ENCODE peak calls at places on chromosomes 7 and 10, in eight cellular contexts. One of them, this sample, is unnamed.
A peak's percentile ranks its signal among the peaks of the same experiment; 100 is the strongest.

GRCh38 chr7:7773334-7774308 is 55.2 kb upstream of the RPA3 start:
- DNase-seq in SK-N-SH: no peak
- DNase-seq in HCT116: no peak
- DNase-seq in K562: no peak
- DNase-seq in A549: no peak
- DNase-seq in H1: no peak
- DNase-seq in GM12878: peak; percentile 47
- DNase-seq in NB4: no peak
- DNase-seq in this sample: no peak

GRCh38 chr7:24540956-24541355 is 32.3 kb upstream of the PALS2 start:
- DNase-seq in SK-N-SH: no peak
- DNase-seq in HCT116: no peak
- DNase-seq in H1: no peak
- DNase-seq in GM12878: no peak
- DNase-seq in A549: no peak
- DNase-seq in K562: no peak
- DNase-seq in NB4: no peak
- DNase-seq in this sample: no peak

GRCh38 chr10:120077707-120078492 is 185.4 kb downstream of the SEC23IP start:
- DNase-seq in GM12878: peak; percentile 9
- DNase-seq in NB4: peak; percentile 41
- DNase-seq in SK-N-SH: no peak
- DNase-seq in A549: no peak
- DNase-seq in K562: no peak
- DNase-seq in HCT116: no peak
- DNase-seq in H1: no peak
- DNase-seq in this sample: peak; percentile 26

GRCh38 chr7:47435889-47436312 is 146.0 kb downstream of the TNS3 start:
- DNase-seq in NB4: peak; percentile 78
- DNase-seq in HCT116: peak; percentile 70
- DNase-seq in GM12878: no peak
- DNase-seq in H1: no peak
- DNase-seq in K562: peak; percentile 31
- DNase-seq in SK-N-SH: peak; percentile 79
- DNase-seq in A549: peak; percentile 62
- DNase-seq in this sample: peak; percentile 58

GRCh38 chr7:150803161-150803860 is 2.7 kb downstream of the TMEM176A start:
- DNase-seq in HCT116: no peak
- DNase-seq in GM12878: no peak
- DNase-seq in H1: no peak
- DNase-seq in SK-N-SH: no peak
- DNase-seq in NB4: peak; percentile 61
- DNase-seq in A549: no peak
- DNase-seq in K562: no peak
- DNase-seq in this sample: no peak

GRCh38 chr7:74284781-74285259 is 4.4 kb upstream of the CLIP2 start:
- DNase-seq in GM12878: peak; percentile 80
- DNase-seq in HCT116: no peak
- DNase-seq in K562: no peak
- DNase-seq in A549: peak; percentile 79
- DNase-seq in H1: no peak
- DNase-seq in NB4: peak; percentile 53
- DNase-seq in SK-N-SH: no peak
- DNase-seq in this sample: no peak

GRCh38 chr7:22234247-22234646 is 122.7 kb downstream of the RAPGEF5 start:
- DNase-seq in K562: no peak
- DNase-seq in H1: no peak
- DNase-seq in NB4: no peak
- DNase-seq in HCT116: no peak
- DNase-seq in SK-N-SH: no peak
- DNase-seq in GM12878: no peak
- DNase-seq in A549: no peak
- DNase-seq in this sample: no peak

GRCh38 chr10:31274310-31274709 is 44.7 kb upstream of the ZEB1 start:
- DNase-seq in K562: no peak
- DNase-seq in A549: no peak
- DNase-seq in SK-N-SH: no peak
- DNase-seq in HCT116: no peak
- DNase-seq in H1: no peak
- DNase-seq in GM12878: no peak
- DNase-seq in NB4: peak; percentile 7
- DNase-seq in this sample: no peak

GRCh38 chr10:79292789-79293746 is 54.2 kb upstream of the PPIF start:
- DNase-seq in SK-N-SH: peak; percentile 85
- DNase-seq in K562: peak; percentile 92
- DNase-seq in A549: peak; percentile 73
- DNase-seq in H1: peak; percentile 80
- DNase-seq in NB4: peak; percentile 88
- DNase-seq in HCT116: no peak
- DNase-seq in GM12878: no peak
- DNase-seq in this sample: peak; percentile 68

GRCh38 chr10:282294-283139 is 147.3 kb downstream of the ZMYND11 start:
- DNase-seq in NB4: peak; percentile 93
- DNase-seq in A549: no peak
- DNase-seq in HCT116: no peak
- DNase-seq in K562: no peak
- DNase-seq in GM12878: no peak
- DNase-seq in SK-N-SH: no peak
- DNase-seq in H1: no peak
- DNase-seq in this sample: no peak

GRCh38 chr7:148042935-148043334 is 547.6 kb upstream of the C7orf33 start:
- DNase-seq in HCT116: no peak
- DNase-seq in K562: no peak
- DNase-seq in H1: no peak
- DNase-seq in A549: no peak
- DNase-seq in SK-N-SH: no peak
- DNase-seq in NB4: no peak
- DNase-seq in GM12878: no peak
- DNase-seq in this sample: no peak

GRCh38 chr7:155426543-155427410 is 31.2 kb upstream of the EN2 start:
- DNase-seq in HCT116: no peak
- DNase-seq in NB4: no peak
- DNase-seq in H1: no peak
- DNase-seq in K562: no peak
- DNase-seq in SK-N-SH: no peak
- DNase-seq in A549: no peak
- DNase-seq in GM12878: no peak
- DNase-seq in this sample: no peak

GRCh38 chr7:1944619-1945210 is 274.6 kb downstream of the ELFN1 start:
- DNase-seq in GM12878: no peak
- DNase-seq in K562: no peak
- DNase-seq in HCT116: no peak
- DNase-seq in A549: no peak
- DNase-seq in SK-N-SH: no peak
- DNase-seq in NB4: no peak
- DNase-seq in H1: no peak
- DNase-seq in this sample: no peak

GRCh38 chr10:66215921-66216320 is 709.9 kb upstream of the LRRTM3 start:
- DNase-seq in K562: no peak
- DNase-seq in HCT116: no peak
- DNase-seq in NB4: no peak
- DNase-seq in GM12878: no peak
- DNase-seq in A549: no peak
- DNase-seq in H1: no peak
- DNase-seq in SK-N-SH: no peak
- DNase-seq in this sample: no peak

GRCh38 chr7:150962743-150963399 is 15.2 kb downstream of the KCNH2 start:
- DNase-seq in H1: peak; percentile 83
- DNase-seq in GM12878: no peak
- DNase-seq in HCT116: no peak
- DNase-seq in NB4: peak; percentile 81
- DNase-seq in SK-N-SH: peak; percentile 94
- DNase-seq in K562: peak; percentile 83
- DNase-seq in A549: peak; percentile 92
- DNase-seq in this sample: peak; percentile 83

GRCh38 chr7:299628-300027 is 9.7 kb downstream of the FOXL3 start:
- DNase-seq in K562: no peak
- DNase-seq in NB4: no peak
- DNase-seq in H1: no peak
- DNase-seq in HCT116: no peak
- DNase-seq in SK-N-SH: no peak
- DNase-seq in A549: no peak
- DNase-seq in GM12878: no peak
- DNase-seq in this sample: no peak

GRCh38 chr7:134469622-134470021 is 10.7 kb upstream of the AKR1B1 start:
- DNase-seq in GM12878: no peak
- DNase-seq in A549: no peak
- DNase-seq in NB4: peak; percentile 46
- DNase-seq in SK-N-SH: no peak
- DNase-seq in HCT116: no peak
- DNase-seq in H1: no peak
- DNase-seq in K562: no peak
- DNase-seq in this sample: no peak

GRCh38 chr10:75497997-75498797 is 66.8 kb downstream of the LRMDA start:
- DNase-seq in K562: no peak
- DNase-seq in H1: no peak
- DNase-seq in NB4: no peak
- DNase-seq in SK-N-SH: no peak
- DNase-seq in HCT116: peak; percentile 78
- DNase-seq in A549: no peak
- DNase-seq in GM12878: no peak
- DNase-seq in this sample: no peak

GRCh38 chr10:6364893-6365292 is 162.2 kb downstream of the PFKFB3 start:
- DNase-seq in NB4: no peak
- DNase-seq in SK-N-SH: no peak
- DNase-seq in A549: no peak
- DNase-seq in GM12878: no peak
- DNase-seq in HCT116: no peak
- DNase-seq in K562: no peak
- DNase-seq in H1: no peak
- DNase-seq in this sample: no peak

GRCh38 chr7:107891619-107892366 is 810 bp downstream of the DLD start:
- DNase-seq in HCT116: no peak
- DNase-seq in K562: no peak
- DNase-seq in A549: no peak
- DNase-seq in H1: no peak
- DNase-seq in GM12878: no peak
- DNase-seq in SK-N-SH: no peak
- DNase-seq in NB4: peak; percentile 39
- DNase-seq in this sample: no peak
- TF ChIP-seq MAX in HCT116: no peak
- TF ChIP-seq MAX in K562: no peak
- TF ChIP-seq MAX in A549: no peak
- TF ChIP-seq MAX in H1: no peak
- TF ChIP-seq MAX in GM12878: no peak
- TF ChIP-seq MAX in SK-N-SH: no peak
- TF ChIP-seq MAX in NB4: no peak
- TF ChIP-seq MAX in this sample: no peak

GRCh38 chr10:34492081-34492480 is 323.0 kb downstream of the PARD3 start:
- DNase-seq in H1: no peak
- DNase-seq in A549: no peak
- DNase-seq in GM12878: no peak
- DNase-seq in NB4: no peak
- DNase-seq in SK-N-SH: no peak
- DNase-seq in HCT116: no peak
- DNase-seq in K562: no peak
- DNase-seq in this sample: no peak
- TF ChIP-seq MAX in H1: no peak
- TF ChIP-seq MAX in A549: peak; percentile 47
- TF ChIP-seq MAX in GM12878: no peak
- TF ChIP-seq MAX in NB4: no peak
- TF ChIP-seq MAX in SK-N-SH: no peak
- TF ChIP-seq MAX in HCT116: no peak
- TF ChIP-seq MAX in K562: no peak
- TF ChIP-seq MAX in this sample: no peak

GRCh38 chr10:1595726-1596125 is 141.6 kb downstream of the ADARB2 start:
- DNase-seq in SK-N-SH: no peak
- DNase-seq in HCT116: no peak
- DNase-seq in A549: no peak
- DNase-seq in NB4: no peak
- DNase-seq in H1: no peak
- DNase-seq in GM12878: no peak
- DNase-seq in K562: no peak
- DNase-seq in this sample: no peak

GRCh38 chr10:1591742-1592141 is 145.6 kb downstream of the ADARB2 start:
- DNase-seq in K562: no peak
- DNase-seq in GM12878: no peak
- DNase-seq in HCT116: no peak
- DNase-seq in H1: no peak
- DNase-seq in A549: no peak
- DNase-seq in SK-N-SH: no peak
- DNase-seq in NB4: no peak
- DNase-seq in this sample: no peak

GRCh38 chr10:1596482-1596881 is 140.8 kb downstream of the ADARB2 start:
- DNase-seq in H1: no peak
- DNase-seq in A549: no peak
- DNase-seq in HCT116: no peak
- DNase-seq in SK-N-SH: no peak
- DNase-seq in NB4: no peak
- DNase-seq in K562: no peak
- DNase-seq in GM12878: no peak
- DNase-seq in this sample: no peak

GRCh38 chr10:1595242-1595600 is 142.1 kb downstream of the ADARB2 start:
- DNase-seq in GM12878: no peak
- DNase-seq in K562: no peak
- DNase-seq in HCT116: no peak
- DNase-seq in SK-N-SH: no peak
- DNase-seq in H1: no peak
- DNase-seq in A549: no peak
- DNase-seq in NB4: no peak
- DNase-seq in this sample: no peak

GRCh38 chr10:1594372-1595241 is 142.7 kb downstream of the ADARB2 start:
- DNase-seq in NB4: no peak
- DNase-seq in HCT116: no peak
- DNase-seq in GM12878: no peak
- DNase-seq in A549: no peak
- DNase-seq in H1: no peak
- DNase-seq in SK-N-SH: no peak
- DNase-seq in K562: no peak
- DNase-seq in this sample: no peak
- TF ChIP-seq MAX in NB4: no peak
- TF ChIP-seq MAX in HCT116: no peak
- TF ChIP-seq MAX in GM12878: no peak
- TF ChIP-seq MAX in A549: no peak
- TF ChIP-seq MAX in H1: no peak
- TF ChIP-seq MAX in SK-N-SH: no peak
- TF ChIP-seq MAX in K562: no peak
- TF ChIP-seq MAX in this sample: no peak

DNA sequence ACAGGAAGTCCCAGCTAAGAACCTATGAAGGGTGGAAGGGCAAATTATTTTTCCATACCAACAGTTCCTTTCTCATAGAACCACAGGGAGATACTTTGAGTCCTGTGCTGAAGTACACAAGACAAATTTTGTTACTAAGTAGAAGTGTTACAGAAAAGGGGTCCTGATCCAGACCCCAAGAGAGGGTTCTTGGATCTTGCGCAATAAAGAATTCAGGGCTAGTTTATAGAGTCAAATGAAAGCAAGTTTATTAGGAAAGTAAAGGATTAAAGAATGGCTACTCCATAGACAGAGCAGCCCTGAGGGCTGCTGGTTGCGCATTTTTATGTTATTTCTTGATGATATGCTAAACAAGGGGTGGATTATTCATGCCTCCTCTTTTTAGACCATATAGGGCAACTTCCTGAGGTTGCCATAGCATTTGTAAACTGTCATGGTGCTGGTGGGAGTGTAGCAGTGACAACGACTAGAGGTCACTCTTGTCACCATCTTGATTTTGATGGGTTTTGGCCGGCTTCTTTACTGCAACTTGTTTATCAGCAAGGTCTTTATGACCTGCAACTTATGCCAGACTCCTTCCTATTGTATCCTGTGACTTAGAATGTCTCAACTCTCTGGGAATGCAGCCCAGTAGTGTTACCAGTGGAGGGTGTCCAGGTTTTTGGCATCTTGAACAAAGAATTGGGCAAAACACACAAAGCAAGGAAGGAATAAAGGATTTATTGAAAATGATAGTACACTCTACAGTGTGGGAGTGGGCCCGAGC is 409.4 kb downstream of the SH2D4B start:
- DNase-seq in A549: no peak
- DNase-seq in GM12878: no peak
- DNase-seq in K562: no peak
- DNase-seq in HCT116: no peak
- DNase-seq in H1: no peak
- DNase-seq in SK-N-SH: no peak
- DNase-seq in NB4: no peak
- DNase-seq in this sample: no peak
- TF ChIP-seq MAX in A549: no peak
- TF ChIP-seq MAX in GM12878: no peak
- TF ChIP-seq MAX in K562: no peak
- TF ChIP-seq MAX in HCT116: no peak
- TF ChIP-seq MAX in H1: no peak
- TF ChIP-seq MAX in SK-N-SH: no peak
- TF ChIP-seq MAX in NB4: no peak
- TF ChIP-seq MAX in this sample: no peak

This sample was measured in WTC11.